ENCODE peak calls at places on chromosomes 3 and 15, in seven cellular contexts. G is GM12891, X is HepG2, U is K562, R is GM12878, F is GM12892, B is SK-N-SH. S is an unnamed sample.

GRCh38 chr3:137944593-137944992 is 65.4 kb upstream of the CLDN18 start:
- DNase-seq in G (no peak), X (no peak), U (no peak), R (no peak), F (no peak), B (no peak), S (no peak)

GRCh38 chr3:185960518-185961288 is 22.9 kb upstream of the TRA2B start:
- DNase-seq in G (no peak), X (peak; percentile 82), U (no peak), R (no peak), F (no peak), B (no peak), S (no peak)

GRCh38 chr3:42036483-42036823 is 54.7 kb upstream of the TRAK1 start:
- DNase-seq in G (no peak), X (peak; percentile 58), U (peak; percentile 42), R (no peak), F (no peak), B (peak; percentile 44), S (no peak)

GRCh38 chr15:64905119-64905831 is 6.4 kb upstream of the ANKDD1A start:
- DNase-seq in G (peak; percentile 76), X (peak; percentile 22), U (peak; percentile 81), R (no peak), F (peak; percentile 88), B (peak; percentile 48), S (peak; percentile 96)

GRCh38 chr15:101020451-101020850 is 101.3 kb downstream of the LRRK1 start:
- DNase-seq in G (no peak), X (no peak), U (no peak), R (no peak), F (no peak), B (no peak), S (no peak)

GRCh38 chr3:11157406-11157805 is 3.1 kb downstream of the HRH1 start:
- DNase-seq in G (no peak), X (no peak), U (no peak), R (no peak), F (no peak), B (no peak), S (no peak)

GRCh38 chr3:31610700-31611275 is 78.1 kb downstream of the STT3B start:
- DNase-seq in G (no peak), X (peak; percentile 23), U (no peak), R (no peak), F (no peak), B (peak; percentile 30), S (no peak)

GRCh38 chr3:170178631-170179030 is 2.9 kb downstream of the PHC3 start:
- DNase-seq in G (peak; percentile 36), X (no peak), U (no peak), R (no peak), F (no peak), B (no peak), S (no peak)

GRCh38 chr15:99432271-99433025 is 133.3 kb upstream of the MEF2A start:
- DNase-seq in G (no peak), X (no peak), U (no peak), R (no peak), F (no peak), B (no peak), S (no peak)

GRCh38 chr3:44013967-44014366 is 227.7 kb upstream of the TOPAZ1 start:
- DNase-seq in G (no peak), X (no peak), U (peak; percentile 33), R (no peak), F (no peak), B (no peak), S (no peak)

GRCh38 chr3:42572278-42572677 is 9.5 kb downstream of the SEC22C start:
- DNase-seq in G (no peak), X (peak; percentile 62), U (peak; percentile 74), R (no peak), F (no peak), B (peak; percentile 58), S (peak; percentile 74)

GRCh38 chr15:95405447-95405846 is 925.1 kb upstream of the NR2F2 start:
- DNase-seq in G (no peak), X (no peak), U (no peak), R (no peak), F (no peak), B (no peak), S (no peak)

GRCh38 chr3:106428565-106428994 is 559.8 kb upstream of the CBLB start:
- DNase-seq in G (no peak), X (no peak), U (no peak), R (no peak), F (no peak), B (peak; percentile 7), S (no peak)

GRCh38 chr3:47251689-47252088 is 30.9 kb downstream of the KIF9 start:
- DNase-seq in G (no peak), X (no peak), U (no peak), R (no peak), F (no peak), B (no peak), S (no peak)

GRCh38 chr3:14984581-14985113 is 37.3 kb downstream of the NR2C2 start:
- DNase-seq in G (no peak), X (no peak), U (no peak), R (no peak), F (no peak), B (no peak), S (no peak)

GRCh38 chr3:14976317-14976716 is 28.9 kb downstream of the NR2C2 start:
- DNase-seq in G (no peak), X (peak; percentile 2), U (no peak), R (no peak), F (no peak), B (no peak), S (no peak)

DNA sequence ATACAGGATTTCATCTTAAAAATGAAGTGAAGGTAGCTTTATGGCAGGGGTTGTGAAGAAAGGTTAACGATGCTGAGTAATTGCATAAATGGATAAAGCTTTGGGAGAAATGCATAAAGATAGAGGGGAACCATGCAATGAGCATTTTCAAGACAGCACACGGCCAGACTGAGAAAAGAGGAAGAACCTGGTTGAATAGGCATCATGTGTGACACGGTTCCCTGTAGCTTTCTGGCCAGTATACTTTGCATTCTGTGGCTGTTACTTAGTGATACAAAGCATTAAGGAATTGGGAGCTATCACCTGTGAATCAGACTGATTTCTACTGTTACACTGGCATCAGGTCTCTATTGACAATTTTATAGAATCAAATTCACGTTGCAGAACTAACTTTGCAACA is 33.3 kb downstream of the NR2C2 start:
- DNase-seq in G (no peak), X (no peak), U (no peak), R (no peak), F (no peak), B (no peak), S (no peak)
- TF ChIP-seq TAF1 in G (no peak), X (no peak), U (no peak), R (no peak), F (no peak), B (no peak), S (no peak)

GRCh38 chr3:48898383-48899234 is at the start of gene SLC25A20:
- DNase-seq in G (peak; percentile 87), X (peak; percentile 80), U (peak; percentile 91), R (peak; percentile 63), F (peak; percentile 90), B (peak; percentile 98), S (peak; percentile 95)

GRCh38 chr3:48897401-48898376 is 993 bp downstream of the SLC25A20 start:
- DNase-seq in G (no peak), X (peak; percentile 89), U (no peak), R (no peak), F (no peak), B (no peak), S (no peak)

GRCh38 chr3:48896991-48897390 is 1.7 kb downstream of the SLC25A20 start:
- DNase-seq in G (no peak), X (peak; percentile 78), U (no peak), R (no peak), F (no peak), B (no peak), S (no peak)

DNA sequence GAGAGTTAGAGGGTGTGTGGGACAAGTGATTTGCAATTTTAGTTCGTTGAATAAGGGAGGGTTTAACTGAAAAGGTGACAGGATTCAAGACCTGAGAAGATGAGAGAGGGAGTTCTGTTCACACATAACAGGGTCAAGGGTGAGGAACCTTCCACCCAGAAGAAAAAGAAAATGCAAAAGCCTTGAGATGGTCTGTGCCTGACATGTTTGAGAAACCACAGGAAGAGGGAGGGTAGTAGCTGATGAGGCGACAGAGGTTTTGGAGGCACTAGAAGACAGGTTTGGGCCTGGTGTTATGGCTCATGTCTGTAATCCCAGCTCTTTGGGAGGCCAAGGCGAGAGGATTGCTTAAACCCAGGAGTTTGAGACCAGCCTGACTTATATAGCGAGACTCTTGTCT is 616 bp upstream of the SLC25A20 start:
- DNase-seq in G (no peak), X (no peak), U (no peak), R (no peak), F (no peak), B (no peak), S (no peak)
- TF ChIP-seq TAF1 in G (no peak), X (no peak), U (no peak), R (no peak), F (no peak), B (no peak), S (no peak)

DNA sequence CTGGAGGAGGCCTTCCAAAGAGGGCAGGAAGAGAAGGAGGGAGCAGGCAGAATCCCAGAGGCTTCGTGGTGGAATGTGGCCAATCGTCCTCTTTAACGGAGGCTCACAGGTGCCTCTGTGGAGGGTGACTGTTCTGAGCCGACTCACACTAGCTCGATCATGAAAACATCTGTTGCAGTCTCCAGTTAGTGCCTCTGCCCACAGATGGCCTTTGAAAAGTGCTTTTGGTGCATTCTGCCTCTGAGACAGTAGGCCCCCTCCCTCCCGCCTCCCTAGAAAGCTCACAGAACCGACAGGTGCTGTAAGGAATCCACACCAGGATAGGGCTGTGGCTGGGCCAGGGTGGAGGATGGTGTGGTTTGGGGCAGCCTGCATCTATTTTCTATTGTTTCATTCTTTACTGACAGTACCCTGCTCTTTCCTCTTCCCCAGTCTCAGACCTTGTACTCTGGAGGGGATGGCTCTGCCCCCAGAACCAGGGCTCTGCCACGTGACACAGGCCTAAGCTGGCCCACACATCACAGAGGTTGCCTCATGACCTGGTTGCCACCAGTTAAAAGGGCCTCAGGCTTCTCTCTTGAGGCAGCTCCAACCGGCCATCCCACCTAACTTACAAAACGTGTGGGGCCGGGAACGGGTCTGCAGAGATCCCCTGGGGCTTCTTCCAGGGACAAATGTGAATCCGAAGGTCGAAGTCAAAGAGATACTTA is 27.2 kb upstream of the PIGZ start:
- DNase-seq in G (no peak), X (no peak), U (no peak), R (no peak), F (no peak), B (no peak), S (no peak)
- TF ChIP-seq TAF1 in G (no peak), X (no peak), U (no peak), R (no peak), F (no peak), B (no peak), S (no peak)

DNA sequence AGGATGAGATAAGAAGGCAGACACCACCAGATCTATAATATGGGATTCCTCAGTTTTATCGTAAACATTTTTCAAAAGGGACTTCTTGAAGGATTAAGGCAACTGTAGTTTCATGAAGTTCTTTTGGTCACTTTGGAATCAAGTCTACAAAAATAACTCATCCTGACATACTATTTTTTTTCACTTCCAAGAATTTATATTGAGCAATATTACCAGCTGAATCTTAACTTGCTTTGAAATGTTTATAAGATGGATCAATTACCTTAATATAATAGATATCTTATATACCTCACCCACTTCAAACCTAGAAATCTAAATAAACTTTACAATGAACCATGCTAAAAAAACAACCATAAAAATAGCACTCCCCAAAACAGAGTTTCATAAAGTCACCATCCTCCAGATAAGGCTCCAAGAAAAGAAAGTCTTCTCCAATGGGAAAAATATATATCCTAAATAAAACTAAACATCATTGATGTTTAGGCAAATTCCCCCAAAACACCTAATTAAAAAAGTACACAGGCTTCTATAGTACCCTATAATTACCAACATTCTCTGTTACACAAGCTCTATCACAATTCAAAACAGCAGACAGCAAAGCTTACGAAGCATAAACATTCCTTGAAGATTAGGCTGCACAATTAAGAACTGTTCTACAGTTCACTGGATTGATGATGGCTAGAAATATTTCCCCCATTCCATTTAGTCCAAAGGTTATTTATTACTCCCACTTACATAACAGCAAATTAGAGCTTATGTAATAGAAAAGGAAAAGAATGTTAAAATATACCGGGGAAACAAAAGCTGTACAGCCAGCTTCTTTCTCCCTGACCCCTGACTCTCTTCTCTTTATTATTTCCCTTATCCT is 49.6 kb downstream of the UACA start:
- DNase-seq in G (no peak), X (no peak), U (no peak), R (no peak), F (no peak), B (no peak), S (no peak)
- TF ChIP-seq TAF1 in G (no peak), X (no peak), U (no peak), R (no peak), F (no peak), B (no peak), S (no peak)

S was measured in H1.